ENCODE peak calls at places on chromosomes 3 and 15, in four cellular contexts. F is body of pancreas, B is astrocyte of the cerebellum, G is PC-9. K is an unnamed sample.

GRCh38 chr3:159605776-159606175 is 382.9 kb upstream of the IL12A start:
- DNase-seq in F (no peak), B (no peak), G (no peak), K (no peak)

GRCh38 chr15:64024172-64025050 is 21.9 kb downstream of the DAPK2 start:
- DNase-seq in F (no peak), B (no peak), G (peak), K (no peak)

GRCh38 chr15:27057904-27058645 is 87.1 kb downstream of the GABRG3 start:
- DNase-seq in F (no peak), B (no peak), G (no peak), K (no peak)

GRCh38 chr15:45333550-45333949 is 44.8 kb downstream of the GATM start:
- DNase-seq in F (peak), B (no peak), G (no peak), K (no peak)

GRCh38 chr3:58222161-58222724 is 11.5 kb upstream of the DNASE1L3 start:
- DNase-seq in F (no peak), B (no peak), G (peak), K (no peak)

GRCh38 chr15:62569460-62570404 is 404.6 kb upstream of the C2CD4B start:
- DNase-seq in F (peak), B (peak), G (peak), K (peak)

GRCh38 chr3:128726691-128727031 is 678 bp downstream of the RAB7A start:
- DNase-seq in F (peak), B (peak), G (peak), K (peak)

GRCh38 chr3:20197775-20198174 is 11.8 kb upstream of the SGO1 start:
- DNase-seq in F (no peak), B (no peak), G (no peak), K (no peak)

GRCh38 chr15:61327019-61327631 is 98.0 kb upstream of the RORA start:
- DNase-seq in F (no peak), B (no peak), G (no peak), K (no peak)

GRCh38 chr15:99863527-99864198 is 130.4 kb upstream of the LYSMD4 start:
- DNase-seq in F (no peak), B (no peak), G (no peak), K (no peak)

GRCh38 chr3:68972358-68972979 is 40.1 kb upstream of the TAFA4 start:
- DNase-seq in F (peak), B (peak), G (no peak), K (no peak)

GRCh38 chr15:68578175-68578959 is 426 bp upstream of the CORO2B start:
- DNase-seq in F (peak), B (no peak), G (no peak), K (no peak)
- TF ChIP-seq CTCF in F (no peak), B (peak), G (peak), K (peak)

GRCh38 chr3:86695752-86696151 is 295.2 kb downstream of the VGLL3 start:
- DNase-seq in F (no peak), B (no peak), G (no peak), K (no peak)
- H3K4me3 ChIP-seq in F (no peak), B (no peak), G (no peak), K (no peak)

GRCh38 chr15:101100593-101101442 is 151.0 kb downstream of the CHSY1 start:
- DNase-seq in F (no peak), B (no peak), G (no peak), K (no peak)
- TF ChIP-seq CTCF in F (no peak), B (no peak), G (no peak), K (no peak)

GRCh38 chr3:133883657-133884546 is 11.8 kb downstream of the RAB6B start:
- DNase-seq in F (no peak), B (no peak), G (no peak), K (no peak)
- H3K4me3 ChIP-seq in F (no peak), B (no peak), G (no peak), K (no peak)

GRCh38 chr3:65915477-65915876 is 123.2 kb downstream of the MAGI1 start:
- DNase-seq in F (no peak), B (no peak), G (no peak), K (no peak)

GRCh38 chr3:65912647-65913046 is 126.1 kb downstream of the MAGI1 start:
- DNase-seq in F (no peak), B (no peak), G (no peak), K (no peak)

GRCh38 chr3:65914740-65915366 is 123.9 kb downstream of the MAGI1 start:
- DNase-seq in F (no peak), B (no peak), G (no peak), K (no peak)

GRCh38 chr3:65908588-65908987 is 130.1 kb downstream of the MAGI1 start:
- DNase-seq in F (no peak), B (no peak), G (no peak), K (no peak)

DNA sequence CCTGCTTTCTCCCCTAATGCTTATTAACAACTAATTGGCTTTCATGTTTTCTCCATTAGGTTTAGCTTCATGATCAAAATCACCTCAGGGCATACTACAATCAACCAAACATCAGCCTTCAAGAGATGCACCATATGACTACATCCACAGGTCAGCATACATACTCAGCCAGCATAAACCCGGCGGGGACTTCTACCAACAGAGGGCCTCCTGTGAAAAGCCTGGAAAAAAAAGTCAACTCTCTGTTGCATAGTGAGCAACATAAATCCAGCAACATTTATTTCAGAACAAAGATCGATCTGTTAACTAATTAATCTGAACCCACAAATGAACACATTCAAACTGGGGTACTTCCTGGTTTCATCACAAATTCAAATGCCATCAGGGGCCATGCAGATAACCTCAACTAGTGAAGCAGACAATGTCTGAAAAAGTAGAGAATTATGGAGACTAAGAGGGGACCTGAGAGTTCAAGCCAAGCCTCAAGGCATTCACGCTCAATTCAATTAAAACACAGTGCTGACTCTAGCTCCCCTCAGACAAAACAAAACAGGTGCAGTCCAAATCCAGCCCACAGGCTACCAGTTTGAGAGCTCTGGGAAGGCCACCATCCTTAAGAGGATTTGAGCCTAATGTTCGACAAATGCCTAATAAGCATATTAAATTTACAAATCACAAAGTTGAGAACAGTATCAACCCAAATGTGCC is 124.5 kb downstream of the MAGI1 start:
- DNase-seq in F (peak), B (no peak), G (no peak), K (no peak)
- TF ChIP-seq CTCF in F (no peak), B (peak), G (no peak), K (peak)

GRCh38 chr3:191333481-191333880 is 3.2 kb upstream of the UTS2B start:
- DNase-seq in F (no peak), B (no peak), G (no peak), K (no peak)

GRCh38 chr3:191330309-191330712 is at the start of gene UTS2B:
- DNase-seq in F (peak), B (no peak), G (peak), K (no peak)

GRCh38 chr3:191328963-191329653 is at the start of gene CCDC50:
- DNase-seq in F (peak), B (no peak), G (peak), K (no peak)

GRCh38 chr3:191329654-191330308 is 545 bp downstream of the UTS2B start:
- DNase-seq in F (peak), B (no peak), G (peak), K (no peak)

GRCh38 chr3:191331443-191331842 is 1.1 kb upstream of the UTS2B start:
- DNase-seq in F (no peak), B (no peak), G (peak), K (no peak)
- H3K4me3 ChIP-seq in F (no peak), B (no peak), G (peak), K (peak)

GRCh38 chr3:113516115-113516505 is 1.2 kb upstream of the SPICE1 start:
- DNase-seq in F (peak), B (no peak), G (no peak), K (no peak)
- TF ChIP-seq CTCF in F (no peak), B (no peak), G (no peak), K (no peak)

K was measured in AG04449.